ENCODE peak calls at places on chromosomes 3 and 15, in four cellular contexts. One of them, this sample, is unnamed.
A peak's percentile ranks its signal among the peaks of the same experiment; 100 is the strongest.

GRCh38 chr3:96331341-96331740 is 483.1 kb upstream of the EPHA6 start:
- DNase-seq in naive thymus-derived CD4-positive, alpha-beta T cell: no peak
- DNase-seq in right cardiac atrium: no peak
- DNase-seq in heart left ventricle: no peak
- DNase-seq in this sample: no peak

GRCh38 chr3:112858410-112859069 is 11.9 kb upstream of the CD200R1L start:
- DNase-seq in heart left ventricle: no peak
- DNase-seq in naive thymus-derived CD4-positive, alpha-beta T cell: no peak
- DNase-seq in right cardiac atrium: no peak
- DNase-seq in this sample: no peak

GRCh38 chr15:71050461-71050860 is 64.8 kb upstream of the THSD4 start:
- DNase-seq in naive thymus-derived CD4-positive, alpha-beta T cell: no peak
- DNase-seq in heart left ventricle: no peak
- DNase-seq in right cardiac atrium: no peak
- DNase-seq in this sample: no peak

GRCh38 chr3:138081371-138082084 is 33.9 kb downstream of the DZIP1L start:
- DNase-seq in heart left ventricle: no peak
- DNase-seq in naive thymus-derived CD4-positive, alpha-beta T cell: no peak
- DNase-seq in right cardiac atrium: no peak
- DNase-seq in this sample: no peak

GRCh38 chr3:191476053-191476787 is 15.3 kb downstream of the PYDC2 start:
- DNase-seq in right cardiac atrium: no peak
- DNase-seq in naive thymus-derived CD4-positive, alpha-beta T cell: no peak
- DNase-seq in heart left ventricle: no peak
- DNase-seq in this sample: no peak

GRCh38 chr15:78393137-78393536 is 44.9 kb upstream of the IREB2 start:
- DNase-seq in right cardiac atrium: no peak
- DNase-seq in naive thymus-derived CD4-positive, alpha-beta T cell: no peak
- DNase-seq in heart left ventricle: no peak
- DNase-seq in this sample: no peak

GRCh38 chr3:162760789-162761188 is 1264.2 kb downstream of the OTOL1 start:
- DNase-seq in heart left ventricle: no peak
- DNase-seq in naive thymus-derived CD4-positive, alpha-beta T cell: no peak
- DNase-seq in right cardiac atrium: no peak
- DNase-seq in this sample: no peak

GRCh38 chr15:31459011-31459748 is 132.5 kb downstream of the KLF13 start:
- DNase-seq in naive thymus-derived CD4-positive, alpha-beta T cell: no peak
- DNase-seq in heart left ventricle: no peak
- DNase-seq in right cardiac atrium: no peak
- DNase-seq in this sample: no peak

GRCh38 chr3:108089544-108089943 is 1.3 kb downstream of the CD47 start:
- DNase-seq in right cardiac atrium: no peak
- DNase-seq in heart left ventricle: no peak
- DNase-seq in naive thymus-derived CD4-positive, alpha-beta T cell: no peak
- DNase-seq in this sample: no peak

GRCh38 chr15:95864467-95864886 is 466.0 kb upstream of the NR2F2 start:
- DNase-seq in naive thymus-derived CD4-positive, alpha-beta T cell: no peak
- DNase-seq in heart left ventricle: no peak
- DNase-seq in right cardiac atrium: no peak
- DNase-seq in this sample: no peak

GRCh38 chr3:110656394-110656793 is 415.2 kb upstream of the NECTIN3 start:
- DNase-seq in naive thymus-derived CD4-positive, alpha-beta T cell: no peak
- DNase-seq in right cardiac atrium: no peak
- DNase-seq in heart left ventricle: no peak
- DNase-seq in this sample: no peak

GRCh38 chr15:96574766-96575165 is 244.3 kb downstream of the NR2F2 start:
- DNase-seq in heart left ventricle: no peak
- DNase-seq in right cardiac atrium: no peak
- DNase-seq in naive thymus-derived CD4-positive, alpha-beta T cell: no peak
- DNase-seq in this sample: no peak

GRCh38 chr15:51536965-51537574 is 85.5 kb downstream of the DMXL2 start:
- DNase-seq in right cardiac atrium: no peak
- DNase-seq in heart left ventricle: no peak
- DNase-seq in naive thymus-derived CD4-positive, alpha-beta T cell: no peak
- DNase-seq in this sample: no peak

DNA sequence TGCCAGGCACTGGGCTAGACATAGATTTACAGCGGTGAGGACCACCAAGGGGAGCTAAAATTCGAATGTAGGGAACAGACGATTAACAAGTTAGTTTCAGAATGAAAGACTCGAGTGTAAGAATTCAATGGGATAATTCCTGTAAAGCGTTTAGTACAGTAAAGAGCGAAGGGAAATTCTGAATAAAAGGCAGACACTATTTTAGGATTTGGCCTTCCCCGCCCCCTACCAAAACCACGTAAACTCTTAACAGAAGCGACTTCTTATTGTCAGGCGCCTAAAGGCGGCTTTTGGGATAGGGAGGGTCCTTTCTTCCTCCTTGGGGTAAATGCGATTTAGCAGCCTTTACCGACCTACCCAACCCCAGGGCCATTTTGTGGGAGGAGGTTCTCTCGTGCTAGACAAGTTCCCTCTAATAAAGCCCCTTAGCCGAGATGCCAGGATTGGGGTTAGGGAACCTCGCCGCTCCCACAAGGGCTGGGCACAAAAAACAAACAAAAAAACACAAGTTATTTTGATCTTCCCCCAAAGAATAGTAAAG is 536 bp upstream of the RAB5A start:
- DNase-seq in naive thymus-derived CD4-positive, alpha-beta T cell: no peak
- DNase-seq in heart left ventricle: no peak
- DNase-seq in right cardiac atrium: no peak
- DNase-seq in this sample: no peak
- H3K4me3 ChIP-seq in naive thymus-derived CD4-positive, alpha-beta T cell: peak overlapping the region; percentile 88
- H3K4me3 ChIP-seq in heart left ventricle: peak overlapping the region; percentile 83
- H3K4me3 ChIP-seq in right cardiac atrium: peak overlapping the region; percentile 64
- H3K4me3 ChIP-seq in this sample: peak overlapping the region; percentile 92

DNA sequence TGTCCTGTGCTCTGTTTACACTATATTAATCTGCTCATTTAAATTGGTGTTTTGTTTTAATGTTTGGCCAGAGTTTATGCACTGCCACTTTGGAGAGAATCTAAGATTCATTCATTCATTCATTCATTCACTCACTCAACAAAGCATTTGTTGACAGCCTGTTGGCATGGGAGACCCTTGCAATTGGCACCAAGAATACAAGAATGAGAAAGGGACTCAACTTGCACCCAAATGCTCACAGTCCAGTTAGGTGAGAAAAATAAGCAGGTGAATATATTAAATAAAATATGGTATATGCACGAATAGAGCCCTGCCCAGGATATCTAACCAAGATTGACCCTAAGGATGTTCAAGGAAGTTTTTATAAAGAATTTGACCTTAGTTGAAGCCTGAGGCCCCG is 80.4 kb downstream of the TGFBR2 start:
- DNase-seq in naive thymus-derived CD4-positive, alpha-beta T cell: no peak
- DNase-seq in heart left ventricle: no peak
- DNase-seq in right cardiac atrium: no peak
- DNase-seq in this sample: no peak
- H3K27ac ChIP-seq in naive thymus-derived CD4-positive, alpha-beta T cell: peak overlapping the region; percentile 26
- H3K27ac ChIP-seq in heart left ventricle: peak overlapping the region; percentile 80
- H3K27ac ChIP-seq in right cardiac atrium: no peak overlapping the region
- H3K27ac ChIP-seq in this sample: peak overlapping the region; percentile 8

DNA sequence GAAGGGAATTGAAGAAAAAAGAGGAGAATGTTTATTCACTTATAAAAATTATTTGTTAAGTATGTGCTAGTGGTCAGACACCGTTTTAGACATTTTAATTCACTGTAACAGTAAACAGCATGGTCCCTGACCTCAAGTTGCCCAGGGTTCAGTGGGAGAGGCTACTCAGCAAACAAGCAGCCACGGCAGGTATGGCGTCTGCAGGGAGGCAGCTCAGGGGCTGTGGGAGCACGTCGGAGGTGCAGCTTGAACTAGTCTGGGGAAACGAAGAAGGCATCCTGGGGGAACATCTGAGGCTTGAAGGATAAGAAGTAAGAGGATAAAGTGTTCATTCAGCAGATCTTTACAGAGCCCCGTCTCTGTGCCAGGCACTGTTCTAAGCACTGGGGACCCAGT is 66.0 kb downstream of the CRTC3 start:
- DNase-seq in naive thymus-derived CD4-positive, alpha-beta T cell: no peak
- DNase-seq in heart left ventricle: no peak
- DNase-seq in right cardiac atrium: no peak
- DNase-seq in this sample: no peak
- H3K27me3 ChIP-seq in naive thymus-derived CD4-positive, alpha-beta T cell: no peaks in the 10 kb centered on the region
- H3K27me3 ChIP-seq in heart left ventricle: no peaks in the 10 kb centered on the region
- H3K27me3 ChIP-seq in right cardiac atrium: no peaks in the 10 kb centered on the region
- H3K27me3 ChIP-seq in this sample: no peaks in the 10 kb centered on the region

DNA sequence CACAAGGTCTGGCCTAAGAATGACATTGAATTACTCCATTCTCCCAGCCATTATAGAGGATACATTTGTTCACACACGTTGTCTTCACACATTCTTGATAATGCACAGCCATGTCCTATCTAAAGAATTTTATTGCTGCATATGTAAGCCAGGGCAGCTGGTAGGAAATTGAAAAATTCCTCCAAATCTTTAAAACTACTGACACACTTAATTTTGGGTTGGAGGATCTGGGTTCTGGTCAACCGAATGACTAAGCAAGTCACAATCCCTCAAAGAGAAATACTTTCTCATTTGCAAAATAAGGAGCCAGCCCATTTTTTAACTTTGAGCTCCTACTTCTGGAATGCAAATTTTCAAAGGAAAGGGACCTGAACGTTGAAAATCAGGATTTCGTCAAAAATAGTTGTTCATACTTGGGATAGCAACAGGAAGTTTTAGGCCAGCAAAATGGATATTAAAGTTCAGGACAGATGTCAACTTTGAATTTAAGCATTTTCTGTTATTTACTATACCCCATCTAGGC is 638.3 kb downstream of the NTRK3 start:
- DNase-seq in heart left ventricle: no peak
- DNase-seq in right cardiac atrium: no peak
- DNase-seq in naive thymus-derived CD4-positive, alpha-beta T cell: no peak
- DNase-seq in this sample: no peak
- H3K4me3 ChIP-seq in heart left ventricle: no peak overlapping the region
- H3K4me3 ChIP-seq in right cardiac atrium: no peak overlapping the region
- H3K4me3 ChIP-seq in naive thymus-derived CD4-positive, alpha-beta T cell: no peak overlapping the region
- H3K4me3 ChIP-seq in this sample: no peak overlapping the region

GRCh38 chr3:45225465-45226205 is 452 bp downstream of the TMEM158 start:
- DNase-seq in right cardiac atrium: peak; percentile 23
- DNase-seq in heart left ventricle: peak; percentile 34
- DNase-seq in naive thymus-derived CD4-positive, alpha-beta T cell: peak; percentile 31
- DNase-seq in this sample: no peak
- H3K27ac ChIP-seq in right cardiac atrium: no peak overlapping the region
- H3K27ac ChIP-seq in heart left ventricle: no peak overlapping the region
- H3K27ac ChIP-seq in naive thymus-derived CD4-positive, alpha-beta T cell: no peak overlapping the region
- H3K27ac ChIP-seq in this sample: no peak overlapping the region

This sample was measured in tibial artery.